ENCODE peak calls at places on chromosomes 12 and 14, in nine cellular contexts. B is retinal pigment epithelial cell; T is CD4-positive, alpha-beta T cell; O is lower leg skin; J is WTC11; L is pancreas; R is mesothelial cell of epicardium; V is epithelial cell of esophagus; S is choroid plexus epithelial cell. Y is an unnamed sample.

GRCh38 chr14:51539571-51540037 is 112.1 kb upstream of the FRMD6 start:
- DNase-seq in B (peak; percentile 84), J (no peak), O (no peak), R (no peak), L (no peak), V (peak; percentile 95), T (no peak), S (peak; percentile 87), Y (no peak)

GRCh38 chr12:104416637-104417036 is 40.1 kb upstream of the CHST11 start:
- DNase-seq in V (no peak), B (no peak), T (no peak), R (no peak), J (no peak), O (no peak), S (no peak), L (no peak), Y (no peak)

GRCh38 chr14:70086685-70087379 is 101.9 kb downstream of the SLC8A3 start:
- DNase-seq in O (no peak), B (no peak), R (no peak), L (no peak), V (peak; percentile 68), J (peak; percentile 30), S (peak; percentile 81), T (no peak), Y (peak; percentile 15)

GRCh38 chr12:45220366-45220931 is 4.6 kb downstream of the ANO6 start:
- DNase-seq in R (no peak), O (no peak), S (no peak), B (no peak), J (no peak), V (peak; percentile 95), L (no peak), T (no peak), Y (no peak)

GRCh38 chr14:92729632-92730358 is 18.6 kb downstream of the LGMN start:
- DNase-seq in S (peak; percentile 93), T (no peak), B (peak; percentile 65), O (no peak), R (no peak), V (peak; percentile 67), J (no peak), L (no peak), Y (no peak)

GRCh38 chr12:78407722-78408121 is 456.9 kb upstream of the SYT1 start:
- DNase-seq in B (no peak), S (peak; percentile 45), R (no peak), J (no peak), L (no peak), O (no peak), T (no peak), V (no peak), Y (no peak)

GRCh38 chr12:39451977-39452376 is 9.1 kb upstream of the KIF21A start:
- DNase-seq in V (peak; percentile 39), J (no peak), L (no peak), B (no peak), T (no peak), S (no peak), O (no peak), R (no peak), Y (no peak)

GRCh38 chr14:61420326-61420725 is 98.9 kb downstream of the PRKCH start:
- DNase-seq in L (no peak), J (no peak), S (peak; percentile 52), O (no peak), B (no peak), V (peak; percentile 93), R (no peak), T (no peak), Y (no peak)

GRCh38 chr12:58893421-58893986 is 26.8 kb downstream of the LRIG3 start:
- DNase-seq in B (no peak), J (no peak), T (no peak), S (peak; percentile 63), O (no peak), L (no peak), V (no peak), R (no peak), Y (no peak)

GRCh38 chr12:122215789-122216188 is 10.1 kb downstream of the DIABLO start:
- DNase-seq in L (no peak), R (no peak), S (no peak), J (no peak), O (no peak), V (peak; percentile 23), B (no peak), T (no peak), Y (no peak)

GRCh38 chr14:67493092-67493717 is 4.7 kb upstream of the TMEM229B start:
- DNase-seq in T (no peak), S (no peak), B (no peak), L (no peak), O (no peak), J (no peak), R (no peak), V (no peak), Y (peak; percentile 47)

GRCh38 chr12:26162905-26163304 is 32.5 kb upstream of the SSPN start:
- DNase-seq in J (no peak), V (no peak), O (no peak), B (no peak), T (no peak), R (no peak), S (no peak), L (no peak), Y (peak; percentile 81)

GRCh38 chr12:2314492-2314891 is 261.7 kb downstream of the CACNA1C start:
- DNase-seq in V (no peak), J (no peak), T (no peak), L (no peak), O (no peak), B (no peak), S (no peak), R (no peak), Y (no peak)

GRCh38 chr12:2319136-2319535 is 266.3 kb downstream of the CACNA1C start:
- DNase-seq in T (no peak), J (no peak), O (peak; percentile 79), B (no peak), L (no peak), S (no peak), V (no peak), R (no peak), Y (no peak)

GRCh38 chr12:2318286-2318685 is 265.5 kb downstream of the CACNA1C start:
- DNase-seq in B (no peak), J (no peak), T (no peak), V (no peak), S (peak; percentile 30), O (no peak), R (no peak), L (no peak), Y (no peak)

GRCh38 chr12:2319747-2320146 is 267.0 kb downstream of the CACNA1C start:
- DNase-seq in J (no peak), S (peak; percentile 60), T (no peak), R (no peak), O (no peak), B (no peak), V (no peak), L (no peak), Y (no peak)

DNA sequence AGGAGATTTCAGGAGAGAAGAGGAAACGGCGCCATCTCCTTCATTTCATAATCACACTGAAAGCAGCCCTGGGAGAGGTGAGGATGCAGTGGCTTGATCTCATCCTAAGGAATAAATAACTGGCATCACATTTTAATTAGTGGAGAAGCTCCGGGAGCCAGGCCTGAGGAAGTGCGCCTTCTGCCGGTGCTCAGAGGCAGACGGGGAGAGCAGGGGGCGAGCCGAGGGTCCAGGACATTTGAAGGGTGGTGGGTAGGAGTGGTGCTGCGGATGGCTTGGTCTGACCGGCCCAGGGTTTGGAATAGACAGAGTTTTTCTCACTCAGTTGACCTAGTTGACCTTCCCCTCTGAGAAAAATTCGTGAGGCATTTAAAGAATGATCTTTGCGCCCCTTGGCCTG is 265.0 kb downstream of the CACNA1C start:
- DNase-seq in V (no peak), O (no peak), T (no peak), B (no peak), S (no peak), L (no peak), J (no peak), R (no peak), Y (no peak)
- TF ChIP-seq CTCF in V (no peak), O (no peak), T (no peak), B (peak; percentile 35), S (no peak), L (no peak), J (no peak), R (no peak), Y (no peak)

GRCh38 chr14:75283884-75284563 is 5.4 kb downstream of the FOS start:
- DNase-seq in B (no peak), S (peak; percentile 47), R (no peak), O (peak; percentile 82), J (no peak), V (peak; percentile 62), L (peak; percentile 64), T (no peak), Y (no peak)

GRCh38 chr14:75281691-75282000 is 3.0 kb downstream of the FOS start:
- DNase-seq in O (no peak), S (no peak), B (no peak), J (no peak), R (no peak), V (no peak), T (no peak), L (no peak), Y (no peak)

GRCh38 chr14:75282166-75282547 is 3.5 kb downstream of the FOS start:
- DNase-seq in T (peak; percentile 60), R (no peak), L (no peak), O (peak; percentile 26), S (peak; percentile 58), J (no peak), V (peak; percentile 60), B (no peak), Y (no peak)

GRCh38 chr14:75285331-75285730 is 6.7 kb downstream of the FOS start:
- DNase-seq in V (no peak), O (peak; percentile 37), T (no peak), J (no peak), S (no peak), R (no peak), B (no peak), L (no peak), Y (no peak)

GRCh38 chr14:75283162-75283883 is 4.7 kb downstream of the FOS start:
- DNase-seq in T (peak; percentile 35), J (no peak), L (peak; percentile 47), B (no peak), O (peak; percentile 82), S (peak; percentile 70), V (peak; percentile 50), R (no peak), Y (no peak)
- TF ChIP-seq CTCF in T (no peak), J (no peak), L (no peak), B (peak; percentile 30), O (no peak), S (no peak), V (peak; percentile 17), R (no peak), Y (peak; percentile 21)

GRCh38 chr14:94439453-94440057 is 13.0 kb downstream of the SERPINA11 start:
- DNase-seq in S (no peak), J (no peak), T (no peak), B (no peak), O (no peak), V (no peak), R (no peak), L (no peak), Y (no peak)
- TF ChIP-seq CTCF in S (no peak), J (no peak), T (no peak), B (no peak), O (no peak), V (no peak), R (no peak), L (no peak), Y (peak; percentile 38)

DNA sequence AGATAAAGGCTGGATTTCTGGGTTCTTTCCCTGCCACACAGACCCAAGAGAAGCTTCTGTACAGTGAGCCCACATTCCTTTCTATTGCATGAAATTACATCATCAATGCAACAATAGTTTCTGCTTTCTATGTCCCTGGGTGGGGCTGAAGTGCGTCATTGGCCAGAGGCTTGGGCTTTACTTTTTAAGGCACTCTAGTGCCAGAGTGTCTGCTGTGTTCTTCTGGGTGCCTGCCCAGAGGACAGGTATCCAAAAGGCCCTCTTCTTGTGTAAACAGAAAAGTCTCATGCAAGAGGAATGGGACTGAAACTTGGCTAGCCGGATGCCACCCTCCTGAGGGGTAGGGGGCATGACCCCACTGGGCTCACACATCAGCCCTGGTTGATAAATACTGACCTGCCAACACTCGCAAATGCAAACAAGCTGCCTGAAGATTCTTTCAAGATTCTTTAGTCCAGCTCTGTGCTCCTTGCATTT is 5.9 kb downstream of the KRT86 start:
- DNase-seq in T (no peak), O (peak; percentile 91), V (peak; percentile 96), S (peak; percentile 94), B (peak; percentile 91), R (no peak), L (peak; percentile 80), J (no peak), Y (no peak)
- TF ChIP-seq CTCF in T (no peak), O (no peak), V (no peak), S (no peak), B (no peak), R (no peak), L (no peak), J (no peak), Y (no peak)

Y was measured in GM12864.